ENCODE peak calls at places on chromosomes 4 and X, in eight cellular contexts. U is foreskin keratinocyte, J is natural killer cell, X is sigmoid colon, V is heart right ventricle, S is choroid plexus epithelial cell, N is AG09319, K is ascending aorta. T is an unnamed sample.

GRCh38 chr4:147772459-147772969 is 40.6 kb downstream of the ARHGAP10 start:
- DNase-seq in N (no peak), U (peak; percentile 88), S (peak; percentile 67), K (no peak), J (no peak), X (no peak), V (no peak), T (peak; percentile 64)

GRCh38 chr4:87216469-87216868 is 3.9 kb downstream of the KLHL8 start:
- DNase-seq in S (no peak), X (no peak), V (no peak), J (no peak), K (no peak), N (no peak), U (no peak), T (no peak)

GRCh38 chr4:6177587-6178197 is 22.7 kb downstream of the JAKMIP1 start:
- DNase-seq in K (no peak), J (peak; percentile 58), V (no peak), S (no peak), N (no peak), X (no peak), U (no peak), T (no peak)

GRCh38 chrX:49287665-49288064 is 15.8 kb upstream of the GAGE10 start:
- DNase-seq in N (no peak), V (no peak), X (peak; percentile 18), J (no peak), S (no peak), K (no peak), U (no peak), T (no peak)

GRCh38 chrX:43860646-43861370 is 21.4 kb downstream of the MAOB start:
- DNase-seq in U (peak; percentile 34), S (peak; percentile 57), V (peak; percentile 39), K (no peak), X (no peak), J (no peak), N (no peak), T (no peak)

GRCh38 chrX:13087322-13088154 is 43.1 kb upstream of the FAM9C start:
- DNase-seq in V (no peak), S (peak; percentile 94), X (no peak), J (peak; percentile 42), K (no peak), N (no peak), U (peak; percentile 88), T (peak; percentile 9)

GRCh38 chr4:85762204-85762884 is 287.4 kb downstream of the ARHGAP24 start:
- DNase-seq in S (peak; percentile 86), X (no peak), J (no peak), N (peak; percentile 57), K (peak; percentile 73), V (peak; percentile 27), U (peak; percentile 33), T (no peak)

GRCh38 chrX:107747596-107748161 is 27.9 kb downstream of the TSC22D3 start:
- DNase-seq in U (peak; percentile 86), N (no peak), S (peak; percentile 76), J (no peak), V (peak; percentile 37), X (no peak), K (no peak), T (peak; percentile 82)

GRCh38 chr4:38829237-38829636 is 24.6 kb upstream of the TLR1 start:
- DNase-seq in U (no peak), K (no peak), V (no peak), X (no peak), S (no peak), N (no peak), J (no peak), T (no peak)

GRCh38 chr4:38834570-38834969 is 22.0 kb downstream of the TLR6 start:
- DNase-seq in S (no peak), N (no peak), V (no peak), X (no peak), U (no peak), K (no peak), J (no peak), T (no peak)

GRCh38 chr4:38831653-38832052 is 25.0 kb downstream of the TLR6 start:
- DNase-seq in V (no peak), X (no peak), S (peak; percentile 26), U (no peak), K (no peak), J (no peak), N (no peak), T (no peak)

GRCh38 chr4:38832206-38832605 is 24.4 kb downstream of the TLR6 start:
- DNase-seq in J (no peak), K (no peak), V (no peak), S (no peak), U (no peak), X (no peak), N (no peak), T (no peak)

GRCh38 chr4:38832624-38833528 is 23.7 kb downstream of the TLR6 start:
- DNase-seq in S (no peak), V (no peak), N (no peak), J (no peak), K (no peak), X (no peak), U (no peak), T (no peak)
- TF ChIP-seq CTCF in S (peak; percentile 25), V (no peak), N (no peak), J (no peak), K (no peak), X (no peak), U (peak; percentile 23), T (no peak)

GRCh38 chr4:101119141-101119540 is 228.2 kb downstream of the PPP3CA start:
- DNase-seq in S (no peak), V (no peak), J (no peak), X (no peak), K (no peak), U (no peak), N (no peak), T (no peak)
- TF ChIP-seq CTCF in S (no peak), V (no peak), J (no peak), X (no peak), K (no peak), U (no peak), N (no peak), T (no peak)

DNA sequence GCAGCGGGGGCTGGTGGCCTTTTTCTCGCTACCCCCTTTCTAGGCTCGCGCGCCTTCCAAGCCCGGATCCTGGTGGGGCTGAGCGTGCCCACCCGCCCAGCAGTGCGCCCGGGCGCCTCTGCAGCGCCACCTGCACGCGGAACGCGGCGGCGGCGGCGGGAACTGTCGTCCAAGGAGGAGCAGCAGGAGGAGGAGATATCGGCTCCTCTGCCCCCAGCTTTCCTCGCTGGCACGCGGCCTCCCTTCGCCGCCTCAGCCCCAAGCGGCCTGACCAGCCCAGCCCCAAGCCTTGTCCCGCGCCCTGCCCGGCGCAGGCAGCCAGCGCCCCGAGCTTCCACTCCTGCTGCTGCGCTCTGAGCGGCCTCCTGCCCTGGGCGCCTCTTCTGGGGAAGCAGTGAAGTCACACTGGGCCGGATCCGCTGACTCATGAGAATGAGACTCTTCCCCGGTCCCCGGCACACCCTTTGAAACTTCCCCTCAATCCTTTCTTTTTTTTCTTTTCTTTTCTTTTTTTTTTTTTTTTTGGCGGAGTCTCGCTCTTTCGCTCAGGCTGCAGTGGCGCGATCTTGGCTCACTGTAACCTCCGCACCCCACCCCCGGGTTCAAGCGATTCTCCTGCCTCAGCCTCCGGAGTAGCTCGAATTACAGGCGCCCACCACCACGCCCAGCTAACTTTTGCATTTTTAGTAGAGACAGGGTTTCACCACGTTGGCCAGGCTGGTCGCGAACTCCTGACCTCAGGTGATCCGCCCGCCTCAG is 10.6 kb upstream of the ELF4 start:
- DNase-seq in X (peak; percentile 89), K (peak; percentile 88), U (peak; percentile 77), J (peak; percentile 63), V (peak; percentile 80), N (no peak), S (peak; percentile 77), T (peak; percentile 70)
- TF ChIP-seq CTCF in X (peak; percentile 66), K (peak; percentile 65), U (peak; percentile 74), J (peak; percentile 76), V (peak; percentile 75), N (peak; percentile 32), S (peak; percentile 38), T (peak; percentile 71)

DNA sequence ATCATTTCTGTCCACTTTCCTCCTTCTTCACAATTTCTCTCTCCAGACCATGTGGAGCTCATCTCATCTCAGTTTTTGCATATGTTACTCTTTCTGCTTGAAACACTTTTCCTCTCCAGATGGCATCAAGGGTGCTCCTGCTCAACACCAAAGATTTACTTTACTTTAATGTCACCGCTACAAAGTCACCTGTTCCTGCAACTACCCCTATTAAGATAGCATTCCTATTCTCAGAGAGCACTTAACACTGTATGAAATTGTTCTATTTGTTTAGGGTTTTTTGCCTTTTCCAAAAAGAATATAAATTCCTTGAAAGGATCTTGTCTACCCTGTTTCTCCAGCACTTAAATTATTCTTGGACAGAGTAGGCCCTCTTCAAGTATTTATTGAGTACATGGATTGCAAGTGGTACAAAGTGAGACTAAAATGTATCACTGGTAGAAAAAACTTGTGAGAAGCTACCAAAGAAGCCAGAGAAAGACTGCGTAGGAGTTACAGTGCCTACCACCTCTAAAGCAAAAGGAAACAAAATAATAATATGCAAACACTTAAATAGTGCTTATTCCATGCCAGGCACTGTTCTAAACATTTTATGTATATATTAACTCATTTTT is 1.1 kb upstream of the EXOSC9 start:
- DNase-seq in J (no peak), S (no peak), X (no peak), U (no peak), K (no peak), V (no peak), N (no peak), T (no peak)
- TF ChIP-seq CTCF in J (no peak), S (no peak), X (no peak), U (no peak), K (no peak), V (no peak), N (no peak), T (no peak)